ENCODE peak calls at places on chromosomes 12 and 14, in four cellular contexts. B is K562, X is H1, T is GM12878. A is an unnamed sample.
A peak's percentile ranks its signal among the peaks of the same experiment; 100 is the strongest.

GRCh38 chr12:7834701-7835100 is 38.0 kb downstream of the SLC2A14 start:
- DNase-seq in T (no peak), X (no peak), B (no peak), A (peak; percentile 80)

GRCh38 chr12:18690653-18691052 is 47.2 kb downstream of the PLCZ1 start:
- DNase-seq in B (no peak), T (no peak), X (no peak), A (no peak)

GRCh38 chr14:95500772-95501401 is 15.6 kb downstream of the SYNE3 start:
- DNase-seq in B (no peak), T (no peak), X (no peak), A (no peak)

GRCh38 chr12:34339922-34340321 is 317.6 kb downstream of the ALG10 start:
- DNase-seq in B (peak; percentile 53), T (no peak), X (no peak), A (no peak)

GRCh38 chr14:76480426-76480825 is 104.5 kb downstream of the ESRRB start:
- DNase-seq in B (no peak), X (no peak), T (no peak), A (no peak)

GRCh38 chr12:64010069-64010686 is 165.7 kb downstream of the SRGAP1 start:
- DNase-seq in T (no peak), X (no peak), B (no peak), A (peak; percentile 74)

GRCh38 chr14:100696590-100696989 is 30.1 kb upstream of the DLK1 start:
- DNase-seq in B (peak; percentile 54), X (no peak), T (no peak), A (no peak)

GRCh38 chr14:69226178-69226577 is 33.8 kb upstream of the GALNT16 start:
- DNase-seq in B (no peak), X (no peak), T (no peak), A (no peak)

GRCh38 chr12:10052111-10052913 is 21.8 kb downstream of the CLEC9A start:
- DNase-seq in T (peak; percentile 26), B (no peak), X (no peak), A (no peak)

GRCh38 chr12:93514853-93515252 is 47.5 kb downstream of the MRPL42 start:
- DNase-seq in X (no peak), T (no peak), B (no peak), A (no peak)

GRCh38 chr14:54396183-54396492 is 669 bp upstream of the CDKN3 start:
- DNase-seq in T (no peak), B (no peak), X (no peak), A (no peak)

GRCh38 chr14:88270781-88271180 is 52.3 kb downstream of the KCNK10 start:
- DNase-seq in T (no peak), B (no peak), X (peak; percentile 19), A (peak; percentile 9)

GRCh38 chr14:73105727-73106126 is 30.6 kb upstream of the PSEN1 start:
- DNase-seq in X (no peak), T (no peak), B (no peak), A (no peak)

GRCh38 chr12:88431245-88431644 is 149.0 kb downstream of the KITLG start:
- DNase-seq in T (no peak), X (no peak), B (no peak), A (no peak)

GRCh38 chr12:109951751-109952150 is 44.4 kb downstream of the GIT2 start:
- DNase-seq in T (no peak), B (no peak), X (no peak), A (no peak)

GRCh38 chr12:24839268-24839791 is 109.6 kb downstream of the BCAT1 start:
- DNase-seq in T (peak; percentile 99), X (no peak), B (no peak), A (no peak)

GRCh38 chr12:81128930-81129554 is 51.2 kb downstream of the ACSS3 start:
- DNase-seq in X (no peak), T (peak; percentile 5), B (peak; percentile 18), A (peak; percentile 72)

GRCh38 chr12:80662586-80662985 is 44.8 kb upstream of the MYF6 start:
- DNase-seq in X (no peak), B (no peak), T (no peak), A (no peak)

GRCh38 chr12:66269757-66270383 is 32.4 kb upstream of the HELB start:
- DNase-seq in T (peak; percentile 5), X (no peak), B (peak; percentile 36), A (peak; percentile 40)

DNA sequence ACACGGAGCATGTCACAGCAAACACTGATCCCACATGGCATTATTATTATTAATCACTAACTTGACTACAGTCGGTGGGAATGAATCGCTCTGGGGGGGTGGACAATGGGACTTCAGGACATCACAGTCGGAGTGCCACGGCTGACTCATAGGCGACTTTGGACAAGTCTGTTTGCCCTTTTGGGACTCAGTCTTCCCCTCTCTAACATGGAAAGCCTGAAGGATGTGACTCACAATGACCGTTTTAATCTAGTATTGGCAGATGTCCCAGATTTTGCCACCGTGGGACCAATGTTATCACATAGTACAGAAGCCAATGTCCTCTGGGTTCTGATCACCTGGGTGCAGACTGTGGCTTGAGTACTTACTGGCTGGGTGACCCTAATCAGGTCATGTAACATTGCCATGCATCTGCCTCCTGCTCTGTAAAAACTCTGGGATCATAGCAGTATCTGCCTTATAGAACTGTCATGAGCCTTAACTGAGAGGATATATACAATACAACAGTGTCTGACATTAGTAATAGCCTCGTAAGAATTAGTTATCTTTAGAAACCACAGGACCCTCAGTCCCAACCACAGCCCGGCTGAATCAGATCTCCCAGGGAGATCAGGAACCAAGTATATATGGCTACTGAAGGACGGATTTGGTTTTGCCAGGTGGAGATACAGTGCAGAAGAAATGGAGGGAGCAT is 362.6 kb downstream of the BCL11B start:
- DNase-seq in B (no peak), X (no peak), T (no peak), A (peak; percentile 31)
- TF ChIP-seq KDM1A in B (no peak), X (no peak), T (no peak), A (no peak)

GRCh38 chr14:89549381-89550102 is 132.5 kb upstream of the FOXN3 start:
- DNase-seq in X (no peak), T (no peak), B (no peak), A (no peak)
- TF ChIP-seq CREB1 in X (no peak), T (no peak), B (no peak), A (no peak)

DNA sequence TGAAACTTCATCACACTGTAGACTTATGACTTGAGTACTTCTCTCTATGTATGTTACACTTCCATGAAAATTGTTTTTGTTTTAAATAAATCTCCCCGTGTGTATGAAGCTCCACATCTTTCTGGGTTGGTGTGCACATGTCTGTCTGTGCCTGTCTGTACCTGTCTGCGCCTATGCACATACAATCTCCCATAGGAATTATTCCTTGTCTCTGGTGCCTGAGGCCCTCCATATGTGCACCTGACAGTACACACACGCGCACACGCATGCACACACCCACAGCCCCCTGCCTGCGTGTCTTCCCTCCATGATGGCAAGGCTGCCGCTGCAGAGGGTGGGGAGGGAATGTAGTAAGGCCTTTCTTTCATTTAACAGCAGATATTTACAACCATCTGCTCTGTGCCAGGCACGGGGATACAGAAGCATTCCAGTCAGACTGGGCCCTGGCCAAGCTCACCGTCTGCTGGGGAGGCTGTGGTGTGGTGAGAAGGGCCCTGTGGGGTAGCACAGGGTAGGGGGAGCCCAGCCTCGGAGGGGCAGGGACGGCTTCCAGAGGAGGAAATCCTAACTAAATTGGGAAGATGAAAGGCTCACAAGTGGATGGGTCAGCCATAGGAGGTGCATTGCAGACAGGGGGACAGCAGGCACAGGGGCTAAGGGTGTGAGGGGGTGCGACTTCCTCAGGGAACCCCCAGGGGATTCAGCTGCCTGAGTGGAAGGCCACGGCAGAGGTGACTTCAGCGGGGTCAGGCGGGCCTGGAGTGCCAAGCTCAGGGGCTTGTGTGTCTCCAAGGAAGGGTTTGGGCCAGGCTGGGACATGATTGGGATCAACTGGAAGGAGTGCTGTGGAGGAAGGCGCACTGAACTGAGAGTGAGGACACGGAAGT is 26.1 kb downstream of the KRT8 start:
- DNase-seq in T (no peak), X (no peak), B (no peak), A (no peak)
- H3K9ac ChIP-seq in T (no peak overlapping the region), X (no peak overlapping the region), B (peak overlapping the region; percentile 64), A (peak overlapping the region; percentile 66)

GRCh38 chr14:102663031-102663430 is 70.6 kb downstream of the RCOR1 start:
- DNase-seq in B (no peak), X (peak; percentile 46), T (no peak), A (no peak)
- TF ChIP-seq KDM1A in B (no peak), X (no peak), T (no peak), A (no peak)

GRCh38 chr12:15855646-15856045 is 26.5 kb upstream of the STRAP start:
- DNase-seq in X (no peak), T (no peak), B (no peak), A (no peak)
- TF ChIP-seq CREB1 in X (no peak), T (no peak), B (no peak), A (no peak)

GRCh38 chr14:103056322-103057027 is 874 bp downstream of the CDC42BPB start:
- DNase-seq in X (no peak), T (no peak), B (peak; percentile 69), A (no peak)
- H3K9ac ChIP-seq in X (peak overlapping the region; percentile 60), T (peak overlapping the region; percentile 56), B (peak overlapping the region; percentile 49), A (peak overlapping the region; percentile 73)

A was measured in HepG2.